ENCODE peak calls at places on chromosome 6, in five cellular contexts. One of them, this sample, is unnamed.

GRCh38 chr6:108707328-108707976 is 140.8 kb upstream of the ARMC2 start:
- DNase-seq in stomach: peak; percentile 67
- DNase-seq in stimulated activated CD4-positive, alpha-beta T cell treated with anti-CD3 and anti-CD28 coated beads, Interleukin-1b, Interleukin-23, amount 100 ng/mL, for 24 hours: no peak
- DNase-seq in activated T-cell treated with anti-CD3 and anti-CD28 coated beads, Interleukin-2, amount 50 U/mL, for 24 hours: no peak
- DNase-seq in body of pancreas: no peak
- DNase-seq in this sample: no peak

GRCh38 chr6:16318538-16318937 is 80.2 kb downstream of the GMPR start:
- DNase-seq in stomach: no peak
- DNase-seq in stimulated activated CD4-positive, alpha-beta T cell treated with anti-CD3 and anti-CD28 coated beads, Interleukin-1b, Interleukin-23, amount 100 ng/mL, for 24 hours: peak; percentile 37
- DNase-seq in activated T-cell treated with anti-CD3 and anti-CD28 coated beads, Interleukin-2, amount 50 U/mL, for 24 hours: peak; percentile 63
- DNase-seq in body of pancreas: no peak
- DNase-seq in this sample: no peak

GRCh38 chr6:112357801-112358200 is 10.7 kb downstream of the RFPL4B start:
- DNase-seq in stomach: no peak
- DNase-seq in stimulated activated CD4-positive, alpha-beta T cell treated with anti-CD3 and anti-CD28 coated beads, Interleukin-1b, Interleukin-23, amount 100 ng/mL, for 24 hours: no peak
- DNase-seq in activated T-cell treated with anti-CD3 and anti-CD28 coated beads, Interleukin-2, amount 50 U/mL, for 24 hours: no peak
- DNase-seq in body of pancreas: no peak
- DNase-seq in this sample: no peak

GRCh38 chr6:14549319-14549770 is 431.8 kb downstream of the CD83 start:
- DNase-seq in stomach: no peak
- DNase-seq in stimulated activated CD4-positive, alpha-beta T cell treated with anti-CD3 and anti-CD28 coated beads, Interleukin-1b, Interleukin-23, amount 100 ng/mL, for 24 hours: no peak
- DNase-seq in activated T-cell treated with anti-CD3 and anti-CD28 coated beads, Interleukin-2, amount 50 U/mL, for 24 hours: no peak
- DNase-seq in body of pancreas: no peak
- DNase-seq in this sample: no peak

GRCh38 chr6:299050-299980 is 7.0 kb downstream of the DUSP22 start:
- DNase-seq in stomach: no peak
- DNase-seq in stimulated activated CD4-positive, alpha-beta T cell treated with anti-CD3 and anti-CD28 coated beads, Interleukin-1b, Interleukin-23, amount 100 ng/mL, for 24 hours: no peak
- DNase-seq in activated T-cell treated with anti-CD3 and anti-CD28 coated beads, Interleukin-2, amount 50 U/mL, for 24 hours: peak; percentile 24
- DNase-seq in body of pancreas: no peak
- DNase-seq in this sample: no peak

GRCh38 chr6:143328885-143329284 is 121.6 kb downstream of the ADAT2 start:
- DNase-seq in stomach: no peak
- DNase-seq in stimulated activated CD4-positive, alpha-beta T cell treated with anti-CD3 and anti-CD28 coated beads, Interleukin-1b, Interleukin-23, amount 100 ng/mL, for 24 hours: no peak
- DNase-seq in activated T-cell treated with anti-CD3 and anti-CD28 coated beads, Interleukin-2, amount 50 U/mL, for 24 hours: no peak
- DNase-seq in body of pancreas: no peak
- DNase-seq in this sample: no peak

GRCh38 chr6:15247750-15248450 is 2.0 kb downstream of the JARID2 start:
- DNase-seq in stomach: peak; percentile 58
- DNase-seq in stimulated activated CD4-positive, alpha-beta T cell treated with anti-CD3 and anti-CD28 coated beads, Interleukin-1b, Interleukin-23, amount 100 ng/mL, for 24 hours: peak; percentile 44
- DNase-seq in activated T-cell treated with anti-CD3 and anti-CD28 coated beads, Interleukin-2, amount 50 U/mL, for 24 hours: peak; percentile 76
- DNase-seq in body of pancreas: peak; percentile 53
- DNase-seq in this sample: peak; percentile 54

GRCh38 chr6:158003910-158004695 is 22.4 kb downstream of the SYNJ2 start:
- DNase-seq in stomach: no peak
- DNase-seq in stimulated activated CD4-positive, alpha-beta T cell treated with anti-CD3 and anti-CD28 coated beads, Interleukin-1b, Interleukin-23, amount 100 ng/mL, for 24 hours: no peak
- DNase-seq in activated T-cell treated with anti-CD3 and anti-CD28 coated beads, Interleukin-2, amount 50 U/mL, for 24 hours: no peak
- DNase-seq in body of pancreas: no peak
- DNase-seq in this sample: no peak

GRCh38 chr6:42260972-42261371 is 43.3 kb upstream of the MRPS10 start:
- DNase-seq in stomach: no peak
- DNase-seq in stimulated activated CD4-positive, alpha-beta T cell treated with anti-CD3 and anti-CD28 coated beads, Interleukin-1b, Interleukin-23, amount 100 ng/mL, for 24 hours: peak; percentile 30
- DNase-seq in activated T-cell treated with anti-CD3 and anti-CD28 coated beads, Interleukin-2, amount 50 U/mL, for 24 hours: peak; percentile 67
- DNase-seq in body of pancreas: peak; percentile 24
- DNase-seq in this sample: peak; percentile 79

GRCh38 chr6:132937466-132937906 is 123.1 kb downstream of the RPS12 start:
- DNase-seq in stomach: peak; percentile 64
- DNase-seq in stimulated activated CD4-positive, alpha-beta T cell treated with anti-CD3 and anti-CD28 coated beads, Interleukin-1b, Interleukin-23, amount 100 ng/mL, for 24 hours: no peak
- DNase-seq in activated T-cell treated with anti-CD3 and anti-CD28 coated beads, Interleukin-2, amount 50 U/mL, for 24 hours: no peak
- DNase-seq in body of pancreas: peak; percentile 72
- DNase-seq in this sample: peak; percentile 22

GRCh38 chr6:53951383-53951782 is 156.6 kb downstream of the LRRC1 start:
- DNase-seq in stomach: no peak
- DNase-seq in stimulated activated CD4-positive, alpha-beta T cell treated with anti-CD3 and anti-CD28 coated beads, Interleukin-1b, Interleukin-23, amount 100 ng/mL, for 24 hours: no peak
- DNase-seq in activated T-cell treated with anti-CD3 and anti-CD28 coated beads, Interleukin-2, amount 50 U/mL, for 24 hours: no peak
- DNase-seq in body of pancreas: no peak
- DNase-seq in this sample: no peak

GRCh38 chr6:14791525-14791924 is 454.3 kb upstream of the JARID2 start:
- DNase-seq in stomach: no peak
- DNase-seq in stimulated activated CD4-positive, alpha-beta T cell treated with anti-CD3 and anti-CD28 coated beads, Interleukin-1b, Interleukin-23, amount 100 ng/mL, for 24 hours: no peak
- DNase-seq in activated T-cell treated with anti-CD3 and anti-CD28 coated beads, Interleukin-2, amount 50 U/mL, for 24 hours: no peak
- DNase-seq in body of pancreas: no peak
- DNase-seq in this sample: no peak

GRCh38 chr6:163940705-163941470 is 526.4 kb downstream of the QKI start:
- DNase-seq in stomach: no peak
- DNase-seq in stimulated activated CD4-positive, alpha-beta T cell treated with anti-CD3 and anti-CD28 coated beads, Interleukin-1b, Interleukin-23, amount 100 ng/mL, for 24 hours: no peak
- DNase-seq in activated T-cell treated with anti-CD3 and anti-CD28 coated beads, Interleukin-2, amount 50 U/mL, for 24 hours: no peak
- DNase-seq in body of pancreas: no peak
- DNase-seq in this sample: no peak

GRCh38 chr6:37709250-37709931 is 11.7 kb upstream of the MDGA1 start:
- DNase-seq in stomach: no peak
- DNase-seq in stimulated activated CD4-positive, alpha-beta T cell treated with anti-CD3 and anti-CD28 coated beads, Interleukin-1b, Interleukin-23, amount 100 ng/mL, for 24 hours: no peak
- DNase-seq in activated T-cell treated with anti-CD3 and anti-CD28 coated beads, Interleukin-2, amount 50 U/mL, for 24 hours: no peak
- DNase-seq in body of pancreas: no peak
- DNase-seq in this sample: peak; percentile 23

GRCh38 chr6:88626460-88626859 is 337.0 kb downstream of the RNGTT start:
- DNase-seq in stomach: no peak
- DNase-seq in stimulated activated CD4-positive, alpha-beta T cell treated with anti-CD3 and anti-CD28 coated beads, Interleukin-1b, Interleukin-23, amount 100 ng/mL, for 24 hours: no peak
- DNase-seq in activated T-cell treated with anti-CD3 and anti-CD28 coated beads, Interleukin-2, amount 50 U/mL, for 24 hours: no peak
- DNase-seq in body of pancreas: no peak
- DNase-seq in this sample: no peak